ENCODE peak calls at places on chromosomes 5 and 9, in six cellular contexts. R is coronary artery, J is cardiac muscle cell, H is pancreas, Z is NB4, N is SJSA1. B is an unnamed sample.

GRCh38 chr5:96222129-96222528 is 210.9 kb downstream of the PCSK1 start:
- DNase-seq in H (no peak), R (no peak), N (no peak), J (no peak), Z (no peak), B (no peak)

GRCh38 chr5:68458416-68458815 is 242.9 kb downstream of the PIK3R1 start:
- DNase-seq in H (no peak), J (no peak), R (no peak), N (no peak), Z (no peak), B (no peak)

GRCh38 chr9:20031836-20032235 is 243.0 kb upstream of the SLC24A2 start:
- DNase-seq in J (no peak), Z (peak; percentile 20), N (no peak), R (no peak), H (no peak), B (no peak)

GRCh38 chr5:4970171-4970570 is 170.0 kb upstream of the ADAMTS16 start:
- DNase-seq in R (no peak), J (no peak), Z (no peak), N (no peak), H (no peak), B (no peak)

GRCh38 chr5:150519560-150519945 is 11.6 kb downstream of the NDST1 start:
- DNase-seq in Z (no peak), H (no peak), J (no peak), N (no peak), R (no peak), B (no peak)

GRCh38 chr5:59583151-59583809 is 310.2 kb downstream of the PDE4D start:
- DNase-seq in Z (no peak), N (no peak), R (no peak), H (no peak), J (peak; percentile 64), B (no peak)

GRCh38 chr5:173733065-173733824 is 116.8 kb upstream of the BOD1 start:
- DNase-seq in J (no peak), Z (no peak), H (no peak), R (no peak), N (no peak), B (no peak)

GRCh38 chr5:178386532-178386931 is 153.9 kb upstream of the PHYKPL start:
- DNase-seq in J (no peak), H (no peak), Z (no peak), R (no peak), N (no peak), B (no peak)

GRCh38 chr9:126722252-126722921 is 82.5 kb upstream of the ZBTB43 start:
- DNase-seq in R (no peak), Z (peak; percentile 36), J (peak; percentile 70), N (peak; percentile 7), H (peak; percentile 87), B (peak; percentile 85)

GRCh38 chr9:136860933-136861873 is 4.9 kb downstream of the EDF1 start:
- DNase-seq in J (no peak), H (no peak), Z (no peak), N (no peak), R (no peak), B (no peak)

GRCh38 chr5:141338538-141339306 is at the start of gene PCDHGA2:
- DNase-seq in N (no peak), J (peak; percentile 66), Z (no peak), H (no peak), R (no peak), B (no peak)

GRCh38 chr5:82917584-82917983 is 159.6 kb downstream of the TMEM167A start:
- DNase-seq in R (no peak), N (no peak), H (no peak), J (no peak), Z (no peak), B (no peak)

GRCh38 chr9:136545065-136545965 is 533 bp downstream of the NOTCH1 start:
- DNase-seq in Z (peak; percentile 37), H (no peak), R (no peak), N (peak; percentile 47), J (no peak), B (no peak)

GRCh38 chr5:52469420-52469819 is 318.3 kb upstream of the ITGA1 start:
- DNase-seq in Z (no peak), J (no peak), N (no peak), R (no peak), H (no peak), B (no peak)

GRCh38 chr5:126046996-126047395 is 376.2 kb upstream of the GRAMD2B start:
- DNase-seq in N (no peak), J (no peak), Z (no peak), H (no peak), R (no peak), B (no peak)

GRCh38 chr9:131017067-131017466 is 8.1 kb downstream of the LAMC3 start:
- DNase-seq in H (no peak), R (no peak), J (no peak), N (no peak), Z (no peak), B (no peak)

GRCh38 chr5:143613329-143613728 is 198.6 kb upstream of the HMHB1 start:
- DNase-seq in J (no peak), H (no peak), N (no peak), Z (no peak), R (no peak), B (no peak)

GRCh38 chr9:134769084-134769455 is 111.5 kb upstream of the FCN2 start:
- DNase-seq in H (no peak), Z (peak; percentile 55), N (no peak), R (no peak), J (no peak), B (no peak)
- H3K4me3 ChIP-seq in H (no peak overlapping the region), Z (no peak overlapping the region), N (no peak overlapping the region), R (no peak overlapping the region), J (no peak overlapping the region), B (no peak overlapping the region)

DNA sequence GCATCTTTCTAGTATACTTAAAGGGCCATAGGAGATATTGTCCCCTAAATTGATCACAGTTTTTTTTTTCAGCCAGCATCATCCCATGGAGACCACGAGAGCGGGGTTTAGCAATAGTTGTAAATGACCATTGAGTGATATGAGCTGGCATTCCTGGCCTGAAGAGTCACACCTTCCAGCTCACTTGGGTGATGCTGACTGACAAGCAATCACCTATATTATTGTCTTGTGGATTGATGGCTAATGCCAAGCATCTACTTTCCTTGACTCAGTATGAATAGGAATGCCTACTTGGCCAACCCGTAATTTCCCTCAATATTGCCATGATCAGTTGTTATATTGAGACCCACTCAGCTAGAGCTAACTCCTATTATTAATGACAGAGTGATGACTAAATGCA is 70.5 kb downstream of the ADAMTSL1 start:
- DNase-seq in J (no peak), Z (no peak), R (no peak), H (no peak), N (no peak), B (no peak)
- H3K4me3 ChIP-seq in J (no peak overlapping the region), Z (no peak overlapping the region), R (no peak overlapping the region), H (no peak overlapping the region), N (no peak overlapping the region), B (no peak overlapping the region)

GRCh38 chr5:72408602-72409001 is 88.4 kb downstream of the PTCD2 start:
- DNase-seq in Z (no peak), H (no peak), J (peak; percentile 83), N (no peak), R (no peak), B (no peak)
- H3K4me3 ChIP-seq in Z (no peak overlapping the region), H (no peak overlapping the region), J (no peak overlapping the region), N (no peak overlapping the region), R (no peak overlapping the region), B (no peak overlapping the region)

GRCh38 chr9:76883341-76883740 is 22.6 kb downstream of the PRUNE2 start:
- DNase-seq in Z (no peak), N (no peak), J (no peak), R (no peak), H (no peak), B (no peak)

GRCh38 chr9:76887951-76888350 is 18.0 kb downstream of the PRUNE2 start:
- DNase-seq in Z (no peak), R (no peak), N (no peak), H (no peak), J (no peak), B (no peak)

GRCh38 chr9:76884823-76885222 is 21.1 kb downstream of the PRUNE2 start:
- DNase-seq in Z (no peak), H (no peak), N (no peak), J (no peak), R (no peak), B (no peak)

GRCh38 chr9:76886318-76886717 is 19.6 kb downstream of the PRUNE2 start:
- DNase-seq in R (no peak), J (no peak), N (no peak), H (no peak), Z (no peak), B (no peak)

GRCh38 chr9:76887003-76887821 is 18.7 kb downstream of the PRUNE2 start:
- DNase-seq in N (no peak), R (no peak), J (no peak), H (no peak), Z (no peak), B (no peak)
- H3K4me3 ChIP-seq in N (no peak overlapping the region), R (no peak overlapping the region), J (no peak overlapping the region), H (no peak overlapping the region), Z (no peak overlapping the region), B (no peak overlapping the region)

DNA sequence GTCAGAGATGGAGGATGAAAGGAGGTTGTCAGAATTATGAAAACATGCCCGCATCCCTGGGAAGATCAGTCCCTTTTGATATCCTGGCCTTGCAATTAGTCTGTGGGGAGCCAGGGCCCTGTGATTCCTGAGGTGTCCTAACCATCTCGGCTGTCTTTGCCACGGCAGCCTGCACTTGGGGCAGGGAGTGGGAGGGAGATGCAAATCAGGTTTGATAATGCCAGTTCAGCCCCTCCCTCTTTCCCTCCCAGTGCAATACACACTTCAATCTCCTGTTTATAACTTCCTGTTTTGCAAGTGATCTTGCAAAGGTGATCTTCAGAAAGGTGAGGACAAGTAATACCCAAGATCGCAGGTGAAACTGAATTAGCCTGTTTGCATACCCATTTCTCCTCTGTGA is 114.0 kb upstream of the ALDH1B1 start:
- DNase-seq in J (no peak), Z (no peak), H (no peak), R (peak; percentile 22), N (no peak), B (no peak)
- H3K4me3 ChIP-seq in J (no peak overlapping the region), Z (no peak overlapping the region), H (no peak overlapping the region), R (no peak overlapping the region), N (no peak overlapping the region), B (no peak overlapping the region)

B was measured in lung.